ENCODE peak calls at places on chromosomes 13 and 19, in nine cellular contexts. T, H, N, Z, S, E, M, G and I are unnamed samples.

GRCh38 chr13:74870865-74871264 is 611.1 kb downstream of the TBC1D4 start:
- DNase-seq in T (no peak), H (no peak), N (no peak), Z (no peak), S (no peak), E (no peak), M (no peak), G (no peak), I (no peak)

GRCh38 chr19:17969096-17969792 is 2.3 kb downstream of the KCNN1 start:
- DNase-seq in T (no peak), H (no peak), N (no peak), Z (no peak), S (no peak), E (no peak), M (no peak), G (no peak), I (no peak)

GRCh38 chr13:66994097-66994496 is 236.0 kb downstream of the PCDH9 start:
- DNase-seq in T (peak), H (peak), N (peak), Z (peak), S (peak), E (peak), M (peak), G (no peak), I (peak)

GRCh38 chr13:102680842-102681725 is 13.8 kb downstream of the METTL21C start:
- DNase-seq in T (no peak), H (no peak), N (no peak), Z (no peak), S (no peak), E (no peak), M (no peak), G (no peak), I (no peak)

GRCh38 chr13:50955807-50956206 is 46.2 kb downstream of the RNASEH2B start:
- DNase-seq in T (no peak), H (no peak), N (no peak), Z (no peak), S (no peak), E (no peak), M (no peak), G (no peak), I (no peak)

GRCh38 chr13:26855071-26855470 is 94.5 kb upstream of the GPR12 start:
- DNase-seq in T (no peak), H (no peak), N (no peak), Z (no peak), S (no peak), E (no peak), M (no peak), G (no peak), I (no peak)

GRCh38 chr19:49664171-49665070 is 1.2 kb downstream of the IRF3 start:
- DNase-seq in T (peak), H (peak), N (peak), Z (peak), S (peak), E (peak), M (peak), G (no peak), I (peak)

GRCh38 chr19:33005440-33005839 is 33.4 kb downstream of the FAAP24 start:
- DNase-seq in T (no peak), H (no peak), N (no peak), Z (no peak), S (no peak), E (no peak), M (no peak), G (no peak), I (no peak)

GRCh38 chr13:27375686-27376326 is 48.6 kb upstream of the GTF3A start:
- DNase-seq in T (peak), H (peak), N (peak), Z (peak), S (peak), E (peak), M (no peak), G (no peak), I (peak)

GRCh38 chr13:51713807-51714206 is 90.2 kb downstream of the DHRS12 start:
- DNase-seq in T (no peak), H (no peak), N (no peak), Z (no peak), S (no peak), E (no peak), M (no peak), G (no peak), I (no peak)

GRCh38 chr13:78326608-78327007 is 276.7 kb downstream of the POU4F1 start:
- DNase-seq in T (no peak), H (no peak), N (peak), Z (no peak), S (no peak), E (no peak), M (no peak), G (no peak), I (no peak)

GRCh38 chr19:6779204-6779603 is 6.7 kb downstream of the VAV1 start:
- DNase-seq in T (no peak), H (no peak), N (no peak), Z (no peak), S (no peak), E (no peak), M (no peak), G (no peak), I (no peak)

GRCh38 chr13:27792393-27793218 is at the start of gene GSX1:
- DNase-seq in T (no peak), H (no peak), N (no peak), Z (peak), S (peak), E (peak), M (peak), G (no peak), I (peak)

GRCh38 chr13:30907167-30907761 is 1.2 kb downstream of the MEDAG start:
- DNase-seq in T (no peak), H (no peak), N (peak), Z (no peak), S (no peak), E (peak), M (no peak), G (no peak), I (no peak)

GRCh38 chr19:51156710-51157109 is 14.6 kb downstream of the SIGLEC7 start:
- DNase-seq in T (no peak), H (no peak), N (no peak), Z (no peak), S (no peak), E (no peak), M (no peak), G (no peak), I (no peak)

GRCh38 chr19:47109541-47110375 is 3.8 kb downstream of the ZC3H4 start:
- DNase-seq in T (no peak), H (no peak), N (no peak), Z (no peak), S (peak), E (no peak), M (no peak), G (no peak), I (peak)

GRCh38 chr19:9075064-9075964 is 11.5 kb upstream of the OR1M1 start:
- DNase-seq in T (peak), H (peak), N (peak), Z (peak), S (peak), E (peak), M (peak), G (no peak), I (peak)

GRCh38 chr13:20457670-20458069 is 68.0 kb downstream of the CRYL1 start:
- DNase-seq in T (no peak), H (no peak), N (no peak), Z (no peak), S (no peak), E (no peak), M (no peak), G (no peak), I (no peak)

GRCh38 chr19:3471954-3472655 is 8.2 kb downstream of the SMIM24 start:
- DNase-seq in T (peak), H (no peak), N (peak), Z (no peak), S (peak), E (no peak), M (no peak), G (no peak), I (peak)

GRCh38 chr13:102586615-102587014 is 10.2 kb upstream of the TPP2 start:
- DNase-seq in T (no peak), H (no peak), N (no peak), Z (no peak), S (no peak), E (no peak), M (no peak), G (no peak), I (no peak)

GRCh38 chr13:41767801-41768200 is 193.1 kb downstream of the VWA8 start:
- DNase-seq in T (no peak), H (no peak), N (no peak), Z (no peak), S (no peak), E (no peak), M (no peak), G (no peak), I (no peak)

GRCh38 chr13:100363351-100363750 is 225.2 kb downstream of the GGACT start:
- DNase-seq in T (no peak), H (no peak), N (no peak), Z (no peak), S (no peak), E (no peak), M (no peak), G (no peak), I (no peak)

GRCh38 chr13:39313721-39314120 is 275.5 kb downstream of the NHLRC3 start:
- DNase-seq in T (no peak), H (no peak), N (no peak), Z (no peak), S (no peak), E (no peak), M (no peak), G (no peak), I (no peak)
- H3K4me3 ChIP-seq in T (no peak), H (no peak), N (no peak), Z (no peak), S (no peak), E (no peak), M (no peak), G (no peak), I (no peak)

GRCh38 chr19:43229315-43229714 is 23.9 kb upstream of the PSG4 start:
- DNase-seq in T (no peak), H (no peak), N (no peak), Z (no peak), S (no peak), E (peak), M (no peak), G (no peak), I (no peak)

DNA sequence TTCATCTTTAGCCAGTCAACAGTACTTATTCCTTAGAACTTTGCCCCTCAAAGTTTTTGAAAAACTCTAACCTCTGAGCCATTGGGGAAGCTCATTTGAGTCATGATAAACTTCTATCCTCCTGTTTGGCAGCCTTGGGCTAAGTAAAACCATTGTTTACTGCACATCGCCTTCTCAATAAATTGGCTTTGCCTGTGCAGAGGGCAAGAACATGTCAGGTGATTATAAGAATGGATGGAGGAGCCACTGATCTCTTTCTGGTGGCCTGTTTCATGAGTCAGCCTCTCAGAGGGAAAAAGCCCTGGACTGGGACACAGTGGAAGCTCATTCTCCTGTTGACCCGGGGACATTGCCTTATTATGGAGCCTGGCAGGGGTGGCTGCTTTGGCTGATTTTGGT is 19.4 kb upstream of the PSG4 start:
- DNase-seq in T (no peak), H (no peak), N (no peak), Z (no peak), S (no peak), E (no peak), M (no peak), G (no peak), I (no peak)
- TF ChIP-seq EP300 in T (no peak), H (no peak), N (no peak), Z (no peak), S (no peak), E (no peak), M (no peak), G (no peak), I (no peak)

GRCh38 chr19:35155981-35156672 is 1.6 kb downstream of the FXYD5 start:
- DNase-seq in T (no peak), H (no peak), N (no peak), Z (no peak), S (no peak), E (no peak), M (no peak), G (no peak), I (no peak)
- H3K4me3 ChIP-seq in T (no peak), H (no peak), N (peak), Z (no peak), S (peak), E (no peak), M (peak), G (peak), I (peak)

DNA sequence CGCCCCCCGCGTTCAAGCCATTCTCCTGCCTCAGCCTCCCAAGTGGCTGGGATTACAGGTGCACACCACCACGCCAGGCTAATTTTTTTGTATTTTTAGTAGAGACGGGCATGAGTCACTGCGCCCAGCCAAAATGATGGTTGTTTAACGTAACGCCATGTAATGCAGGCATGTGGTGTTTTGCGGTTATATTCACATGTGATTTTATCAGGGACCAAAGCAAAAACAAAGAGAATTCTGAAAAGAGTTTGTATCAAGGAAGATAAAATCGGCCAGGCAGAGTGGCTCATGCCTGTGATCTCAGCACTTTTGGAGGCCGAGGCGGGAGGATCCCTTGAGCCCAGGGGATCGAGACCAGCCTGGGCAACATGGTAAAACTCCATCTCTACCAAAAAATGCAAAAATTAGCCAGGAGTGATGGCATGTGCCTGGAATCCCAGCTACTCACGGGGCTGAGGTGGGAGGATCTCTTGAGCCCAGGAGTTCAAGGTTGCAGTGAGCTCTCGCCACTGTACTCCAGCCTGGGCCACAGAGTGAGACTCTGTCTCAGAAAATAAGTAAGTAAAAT is 4.7 kb upstream of the ADGRE2 start:
- DNase-seq in T (no peak), H (no peak), N (no peak), Z (no peak), S (no peak), E (no peak), M (no peak), G (no peak), I (no peak)
- TF ChIP-seq EP300 in T (no peak), H (no peak), N (no peak), Z (no peak), S (no peak), E (no peak), M (no peak), G (no peak), I (no peak)

GRCh38 chr19:21604941-21605548 is 99.6 kb downstream of the ZNF429 start:
- DNase-seq in T (no peak), H (no peak), N (no peak), Z (no peak), S (no peak), E (no peak), M (no peak), G (no peak), I (no peak)
- H3K4me3 ChIP-seq in T (peak), H (peak), N (peak), Z (no peak), S (no peak), E (peak), M (peak), G (no peak), I (peak)

DNA sequence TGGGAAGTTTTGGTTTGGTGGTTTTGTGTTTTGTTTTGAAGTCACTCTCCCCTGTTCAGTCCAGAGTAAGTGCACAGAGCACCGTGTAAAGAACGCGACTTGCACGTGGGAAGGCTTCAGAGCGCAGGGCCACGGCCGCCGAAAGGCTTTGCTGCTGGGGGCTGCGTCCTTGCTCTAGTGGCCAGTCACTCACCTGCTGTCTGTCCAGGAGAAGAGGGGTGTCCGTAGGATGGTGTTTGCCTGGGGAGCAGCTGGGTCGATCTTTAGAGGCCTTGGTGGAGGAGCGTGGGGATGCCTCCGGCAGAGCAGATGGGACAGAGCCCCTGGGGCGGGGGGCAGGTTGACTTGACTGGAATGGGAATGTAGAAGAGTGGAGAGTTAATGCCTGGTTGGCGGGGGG is 116.6 kb upstream of the MCF2L start:
- DNase-seq in T (no peak), H (no peak), N (no peak), Z (no peak), S (no peak), E (no peak), M (no peak), G (no peak), I (no peak)
- TF ChIP-seq EP300 in T (no peak), H (no peak), N (no peak), Z (no peak), S (no peak), E (no peak), M (no peak), G (no peak), I (no peak)

GRCh38 chr19:1847684-1848398 is 442 bp downstream of the REXO1 start:
- DNase-seq in T (no peak), H (no peak), N (peak), Z (no peak), S (peak), E (peak), M (no peak), G (no peak), I (peak)

GRCh38 chr19:1844536-1845515 is 3.5 kb downstream of the REXO1 start:
- DNase-seq in T (no peak), H (no peak), N (no peak), Z (no peak), S (no peak), E (no peak), M (no peak), G (no peak), I (no peak)

GRCh38 chr19:1847348-1847683 is 967 bp downstream of the REXO1 start:
- DNase-seq in T (no peak), H (no peak), N (no peak), Z (no peak), S (no peak), E (no peak), M (no peak), G (no peak), I (no peak)

GRCh38 chr19:1845642-1846041 is 2.6 kb downstream of the REXO1 start:
- DNase-seq in T (no peak), H (no peak), N (no peak), Z (no peak), S (no peak), E (no peak), M (no peak), G (no peak), I (no peak)

GRCh38 chr19:1846517-1847205 is 1.6 kb downstream of the REXO1 start:
- DNase-seq in T (no peak), H (no peak), N (no peak), Z (no peak), S (no peak), E (no peak), M (no peak), G (no peak), I (no peak)
- H3K4me3 ChIP-seq in T (no peak), H (no peak), N (peak), Z (peak), S (peak), E (peak), M (peak), G (peak), I (peak)